ENCODE peak calls at places on chromosomes 12 and 14, in four cellular contexts. T, D, K and R are unnamed samples.

GRCh38 chr12:80186727-80187217 is 87.4 kb downstream of the OTOGL start:
- DNase-seq in T (no peak), D (peak), K (peak), R (peak)

GRCh38 chr12:121468451-121468850 is 68.5 kb downstream of the RNF34 start:
- DNase-seq in T (no peak), D (no peak), K (no peak), R (no peak)

GRCh38 chr14:105168496-105168978 is at the start of gene JAG2:
- DNase-seq in T (no peak), D (no peak), K (peak), R (peak)

GRCh38 chr14:101369194-101369915 is 191.9 kb upstream of the DIO3 start:
- DNase-seq in T (no peak), D (peak), K (no peak), R (no peak)

GRCh38 chr14:59032821-59033220 is 155.6 kb upstream of the DAAM1 start:
- DNase-seq in T (no peak), D (no peak), K (no peak), R (no peak)

GRCh38 chr12:53205747-53206146 is 1.3 kb downstream of the ITGB7 start:
- DNase-seq in T (no peak), D (no peak), K (no peak), R (peak)

GRCh38 chr12:68406134-68406576 is 74.0 kb upstream of the MDM1 start:
- DNase-seq in T (peak), D (peak), K (peak), R (peak)

GRCh38 chr14:70754989-70755388 is 54.3 kb downstream of the MAP3K9 start:
- DNase-seq in T (no peak), D (no peak), K (no peak), R (peak)

GRCh38 chr12:3587402-3588013 is 96.5 kb downstream of the PRMT8 start:
- DNase-seq in T (no peak), D (no peak), K (no peak), R (no peak)

GRCh38 chr12:69107541-69107940 is 131.8 kb upstream of the CPSF6 start:
- DNase-seq in T (no peak), D (no peak), K (no peak), R (no peak)

GRCh38 chr14:87529081-87529480 is 463.9 kb downstream of the GALC start:
- DNase-seq in T (no peak), D (no peak), K (no peak), R (no peak)

GRCh38 chr12:11684393-11684792 is 34.9 kb downstream of the ETV6 start:
- DNase-seq in T (no peak), D (no peak), K (no peak), R (no peak)

GRCh38 chr12:12890815-12891645 is at the start of gene GPRC5A:
- DNase-seq in T (peak), D (peak), K (peak), R (peak)

GRCh38 chr12:130977046-130977758 is 23.5 kb downstream of the ADGRD1 start:
- DNase-seq in T (no peak), D (no peak), K (no peak), R (no peak)

GRCh38 chr12:106113042-106113441 is 25.7 kb downstream of the NUAK1 start:
- DNase-seq in T (no peak), D (no peak), K (no peak), R (no peak)

GRCh38 chr12:120262852-120263724 is 2.4 kb downstream of the PXN start:
- DNase-seq in T (no peak), D (no peak), K (no peak), R (peak)

GRCh38 chr12:10366875-10367274 is 23.0 kb downstream of the KLRK1 start:
- DNase-seq in T (no peak), D (no peak), K (no peak), R (peak)

GRCh38 chr12:27807063-27807703 is 27.1 kb upstream of the MANSC4 start:
- DNase-seq in T (no peak), D (no peak), K (no peak), R (no peak)

GRCh38 chr14:40129162-40129561 is 696.9 kb upstream of the FBXO33 start:
- DNase-seq in T (no peak), D (no peak), K (no peak), R (no peak)

GRCh38 chr14:104885973-104886689 is 21.1 kb downstream of the CEP170B start:
- DNase-seq in T (no peak), D (no peak), K (no peak), R (no peak)

GRCh38 chr12:65278576-65279386 is at the start of gene MSRB3:
- DNase-seq in T (peak), D (peak), K (peak), R (peak)

GRCh38 chr12:1761857-1762256 is 58.5 kb upstream of the LRTM2 start:
- DNase-seq in T (no peak), D (no peak), K (no peak), R (peak)

GRCh38 chr14:97705107-97705506 is 907.9 kb downstream of the VRK1 start:
- DNase-seq in T (no peak), D (no peak), K (no peak), R (no peak)

GRCh38 chr14:64612021-64612380 is 62.2 kb downstream of the PPP1R36 start:
- DNase-seq in T (no peak), D (no peak), K (no peak), R (peak)

GRCh38 chr12:62757048-62757447 is 177.9 kb downstream of the PPM1H start:
- DNase-seq in T (no peak), D (no peak), K (no peak), R (no peak)

GRCh38 chr14:98721061-98721460 is 550.9 kb downstream of the BCL11B start:
- DNase-seq in T (no peak), D (no peak), K (no peak), R (no peak)

GRCh38 chr12:130127909-130128763 is 34.1 kb upstream of the FZD10 start:
- DNase-seq in T (no peak), D (no peak), K (no peak), R (no peak)

GRCh38 chr12:53696285-53696654 is 20.4 kb upstream of the ATP5MC2 start:
- DNase-seq in T (peak), D (peak), K (peak), R (peak)

GRCh38 chr14:68420354-68420753 is 372.5 kb downstream of the ZFP36L1 start:
- DNase-seq in T (no peak), D (no peak), K (no peak), R (no peak)

GRCh38 chr14:68549057-68549421 is 243.8 kb downstream of the ZFP36L1 start:
- DNase-seq in T (no peak), D (no peak), K (no peak), R (peak)

GRCh38 chr12:42372154-42372791 is 46.3 kb downstream of the PPHLN1 start:
- DNase-seq in T (no peak), D (peak), K (peak), R (peak)

GRCh38 chr14:37480446-37481290 is 114.4 kb downstream of the FOXA1 start:
- DNase-seq in T (no peak), D (no peak), K (no peak), R (no peak)